ENCODE peak calls at places on chromosomes 4 and X, in six cellular contexts. One of them, this sample, is unnamed.
A peak's percentile ranks its signal among the peaks of the same experiment; 100 is the strongest.

GRCh38 chrX:120213438-120214265 is 37.0 kb upstream of the ZBTB33 start:
- DNase-seq in hepatocyte: peak; percentile 63
- DNase-seq in posterior cingulate gyrus: no peak
- DNase-seq in EH: peak; percentile 53
- DNase-seq in neuronal stem cell: peak; percentile 47
- DNase-seq in C1 segment of cervical spinal cord: no peak
- DNase-seq in this sample: no peak

GRCh38 chrX:96929036-96929435 is 45.3 kb downstream of the RPA4 start:
- DNase-seq in hepatocyte: no peak
- DNase-seq in posterior cingulate gyrus: no peak
- DNase-seq in EH: peak; percentile 1
- DNase-seq in neuronal stem cell: no peak
- DNase-seq in C1 segment of cervical spinal cord: no peak
- DNase-seq in this sample: no peak

GRCh38 chr4:77209012-77209411 is 52.0 kb downstream of the CCNG2 start:
- DNase-seq in hepatocyte: no peak
- DNase-seq in posterior cingulate gyrus: no peak
- DNase-seq in EH: no peak
- DNase-seq in neuronal stem cell: no peak
- DNase-seq in C1 segment of cervical spinal cord: no peak
- DNase-seq in this sample: no peak

GRCh38 chrX:42752730-42753129 is 25.2 kb downstream of the PPP1R2C start:
- DNase-seq in hepatocyte: no peak
- DNase-seq in posterior cingulate gyrus: no peak
- DNase-seq in EH: peak; percentile 30
- DNase-seq in neuronal stem cell: no peak
- DNase-seq in C1 segment of cervical spinal cord: no peak
- DNase-seq in this sample: no peak

GRCh38 chr4:151603377-151603776 is 157.4 kb downstream of the GATB start:
- DNase-seq in hepatocyte: no peak
- DNase-seq in posterior cingulate gyrus: no peak
- DNase-seq in EH: no peak
- DNase-seq in neuronal stem cell: no peak
- DNase-seq in C1 segment of cervical spinal cord: no peak
- DNase-seq in this sample: no peak

GRCh38 chr4:135065366-135065765 is 863.8 kb upstream of the PABPC4L start:
- DNase-seq in hepatocyte: no peak
- DNase-seq in posterior cingulate gyrus: no peak
- DNase-seq in EH: no peak
- DNase-seq in neuronal stem cell: no peak
- DNase-seq in C1 segment of cervical spinal cord: no peak
- DNase-seq in this sample: no peak

GRCh38 chr4:139660518-139661149 is 5.0 kb upstream of the MGST2 start:
- DNase-seq in hepatocyte: peak; percentile 42
- DNase-seq in posterior cingulate gyrus: no peak
- DNase-seq in EH: no peak
- DNase-seq in neuronal stem cell: no peak
- DNase-seq in C1 segment of cervical spinal cord: no peak
- DNase-seq in this sample: no peak

GRCh38 chr4:158998624-158999023 is 104.3 kb upstream of the RAPGEF2 start:
- DNase-seq in hepatocyte: peak; percentile 37
- DNase-seq in posterior cingulate gyrus: no peak
- DNase-seq in EH: peak; percentile 85
- DNase-seq in neuronal stem cell: no peak
- DNase-seq in C1 segment of cervical spinal cord: no peak
- DNase-seq in this sample: no peak

GRCh38 chr4:15037923-15038541 is 35.8 kb downstream of the CPEB2 start:
- DNase-seq in hepatocyte: no peak
- DNase-seq in posterior cingulate gyrus: no peak
- DNase-seq in EH: peak; percentile 60
- DNase-seq in neuronal stem cell: no peak
- DNase-seq in C1 segment of cervical spinal cord: no peak
- DNase-seq in this sample: no peak

This sample was measured in osteocyte.